ENCODE peak calls at places on chromosomes 1 and 21, in five cellular contexts. One of them, this sample, is unnamed.

GRCh38 chr1:143717434-143717833 is 254.4 kb downstream of the FAM72C start:
- DNase-seq in tibial nerve: no peak
- DNase-seq in heart left ventricle: no peak
- DNase-seq in IMR-90: no peak
- DNase-seq in NB4: no peak
- DNase-seq in this sample: no peak

GRCh38 chr1:182974792-182975191 is 21.8 kb upstream of the SHCBP1L start:
- DNase-seq in NB4: no peak
- DNase-seq in tibial nerve: no peak
- DNase-seq in IMR-90: no peak
- DNase-seq in heart left ventricle: no peak
- DNase-seq in this sample: no peak

GRCh38 chr21:18245493-18245967 is 897 bp downstream of the CHODL start:
- DNase-seq in NB4: no peak
- DNase-seq in IMR-90: no peak
- DNase-seq in tibial nerve: no peak
- DNase-seq in heart left ventricle: peak; percentile 27
- DNase-seq in this sample: no peak

GRCh38 chr21:44930543-44930981 is 9.3 kb upstream of the SLX9 start:
- DNase-seq in IMR-90: no peak
- DNase-seq in tibial nerve: no peak
- DNase-seq in NB4: peak; percentile 53
- DNase-seq in heart left ventricle: no peak
- DNase-seq in this sample: no peak

GRCh38 chr21:36265431-36265830 is 54.6 kb upstream of the MORC3 start:
- DNase-seq in heart left ventricle: no peak
- DNase-seq in tibial nerve: no peak
- DNase-seq in IMR-90: no peak
- DNase-seq in NB4: no peak
- DNase-seq in this sample: no peak

GRCh38 chr1:157562515-157562914 is 10.2 kb upstream of the FCRL5 start:
- DNase-seq in tibial nerve: no peak
- DNase-seq in IMR-90: no peak
- DNase-seq in heart left ventricle: no peak
- DNase-seq in NB4: no peak
- DNase-seq in this sample: no peak

GRCh38 chr1:85146972-85147359 is 53.9 kb downstream of the SYDE2 start:
- DNase-seq in IMR-90: peak; percentile 72
- DNase-seq in heart left ventricle: no peak
- DNase-seq in NB4: no peak
- DNase-seq in tibial nerve: no peak
- DNase-seq in this sample: no peak

GRCh38 chr1:215056584-215056983 is 26.0 kb upstream of the KCNK2 start:
- DNase-seq in NB4: no peak
- DNase-seq in IMR-90: peak; percentile 82
- DNase-seq in tibial nerve: no peak
- DNase-seq in heart left ventricle: no peak
- DNase-seq in this sample: no peak

GRCh38 chr1:183678819-183679218 is 25.7 kb upstream of the APOBEC4 start:
- DNase-seq in tibial nerve: no peak
- DNase-seq in heart left ventricle: no peak
- DNase-seq in NB4: no peak
- DNase-seq in IMR-90: no peak
- DNase-seq in this sample: no peak

GRCh38 chr21:33434770-33435360 is 31.7 kb downstream of the IFNGR2 start:
- DNase-seq in tibial nerve: no peak
- DNase-seq in NB4: peak; percentile 63
- DNase-seq in heart left ventricle: no peak
- DNase-seq in IMR-90: peak; percentile 96
- DNase-seq in this sample: no peak

GRCh38 chr21:38803075-38803474 is 2.7 kb upstream of the ETS2 start:
- DNase-seq in IMR-90: no peak
- DNase-seq in heart left ventricle: no peak
- DNase-seq in tibial nerve: no peak
- DNase-seq in NB4: no peak
- DNase-seq in this sample: no peak

GRCh38 chr1:23548704-23549143 is 10.6 kb downstream of the ID3 start:
- DNase-seq in NB4: no peak
- DNase-seq in IMR-90: peak; percentile 51
- DNase-seq in tibial nerve: no peak
- DNase-seq in heart left ventricle: peak; percentile 75
- DNase-seq in this sample: no peak

GRCh38 chr1:1942753-1943656 is 23.9 kb upstream of the TMEM52 start:
- DNase-seq in tibial nerve: no peak
- DNase-seq in NB4: peak; percentile 42
- DNase-seq in IMR-90: no peak
- DNase-seq in heart left ventricle: no peak
- DNase-seq in this sample: no peak

GRCh38 chr1:204194080-204194479 is 2.2 kb downstream of the KISS1 start:
- DNase-seq in NB4: no peak
- DNase-seq in heart left ventricle: no peak
- DNase-seq in IMR-90: no peak
- DNase-seq in tibial nerve: no peak
- DNase-seq in this sample: no peak

GRCh38 chr21:15614757-15615156 is 115.0 kb upstream of the USP25 start:
- DNase-seq in IMR-90: no peak
- DNase-seq in heart left ventricle: no peak
- DNase-seq in NB4: no peak
- DNase-seq in tibial nerve: no peak
- DNase-seq in this sample: no peak

GRCh38 chr1:19922015-19922688 is 1.3 kb downstream of the PLA2G2E start:
- DNase-seq in heart left ventricle: no peak
- DNase-seq in tibial nerve: no peak
- DNase-seq in IMR-90: no peak
- DNase-seq in NB4: no peak
- DNase-seq in this sample: no peak

GRCh38 chr1:197159461-197159860 is 13.0 kb upstream of the ASPM start:
- DNase-seq in tibial nerve: no peak
- DNase-seq in heart left ventricle: no peak
- DNase-seq in IMR-90: no peak
- DNase-seq in NB4: no peak
- DNase-seq in this sample: no peak

GRCh38 chr1:197152662-197153061 is 6.2 kb upstream of the ASPM start:
- DNase-seq in IMR-90: no peak
- DNase-seq in tibial nerve: no peak
- DNase-seq in NB4: no peak
- DNase-seq in heart left ventricle: no peak
- DNase-seq in this sample: no peak

GRCh38 chr1:197151185-197151584 is 4.7 kb upstream of the ASPM start:
- DNase-seq in IMR-90: no peak
- DNase-seq in heart left ventricle: no peak
- DNase-seq in NB4: no peak
- DNase-seq in tibial nerve: no peak
- DNase-seq in this sample: no peak

DNA sequence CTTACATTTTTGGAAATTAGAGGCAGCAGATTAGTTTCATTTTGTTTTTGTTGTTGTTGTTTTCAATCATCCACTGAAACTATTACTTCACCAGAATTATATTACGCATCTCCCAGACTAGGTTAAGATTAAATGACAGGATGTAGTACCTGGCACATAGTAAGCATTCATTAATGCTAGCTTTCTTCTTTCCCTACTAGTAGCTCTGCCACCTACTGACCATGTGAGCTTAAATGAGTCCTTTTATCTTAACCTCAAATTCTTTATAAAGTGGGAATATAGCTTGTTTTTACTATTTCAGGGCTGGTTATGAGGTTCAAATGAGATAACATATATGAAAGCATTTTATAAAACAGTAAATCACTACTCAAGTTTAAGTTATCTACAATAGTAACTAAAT is 10.2 kb upstream of the ASPM start:
- DNase-seq in heart left ventricle: no peak
- DNase-seq in tibial nerve: no peak
- DNase-seq in NB4: no peak
- DNase-seq in IMR-90: no peak
- DNase-seq in this sample: no peak
- TF ChIP-seq CTCF in heart left ventricle: no peak
- TF ChIP-seq CTCF in tibial nerve: no peak
- TF ChIP-seq CTCF in NB4: no peak
- TF ChIP-seq CTCF in IMR-90: no peak
- TF ChIP-seq CTCF in this sample: no peak

GRCh38 chr1:235011599-235012435 is 116.8 kb downstream of the TOMM20 start:
- DNase-seq in NB4: peak; percentile 99
- DNase-seq in heart left ventricle: peak; percentile 68
- DNase-seq in tibial nerve: no peak
- DNase-seq in IMR-90: peak; percentile 100
- DNase-seq in this sample: no peak
- TF ChIP-seq POLR2A in NB4: peak; percentile 63
- TF ChIP-seq POLR2A in heart left ventricle: no peak
- TF ChIP-seq POLR2A in tibial nerve: no peak
- TF ChIP-seq POLR2A in IMR-90: peak; percentile 63
- TF ChIP-seq POLR2A in this sample: no peak

GRCh38 chr21:26719750-26720149 is 125.5 kb downstream of the ADAMTS1 start:
- DNase-seq in IMR-90: no peak
- DNase-seq in heart left ventricle: peak; percentile 27
- DNase-seq in tibial nerve: no peak
- DNase-seq in NB4: no peak
- DNase-seq in this sample: no peak

GRCh38 chr21:26715116-26715515 is 130.1 kb downstream of the ADAMTS1 start:
- DNase-seq in heart left ventricle: no peak
- DNase-seq in NB4: no peak
- DNase-seq in IMR-90: no peak
- DNase-seq in tibial nerve: no peak
- DNase-seq in this sample: no peak

GRCh38 chr21:26715878-26716506 is 129.2 kb downstream of the ADAMTS1 start:
- DNase-seq in NB4: peak; percentile 22
- DNase-seq in IMR-90: peak; percentile 51
- DNase-seq in heart left ventricle: no peak
- DNase-seq in tibial nerve: no peak
- DNase-seq in this sample: no peak

GRCh38 chr21:26717146-26717739 is 128.0 kb downstream of the ADAMTS1 start:
- DNase-seq in NB4: peak; percentile 8
- DNase-seq in heart left ventricle: no peak
- DNase-seq in tibial nerve: no peak
- DNase-seq in IMR-90: peak; percentile 31
- DNase-seq in this sample: no peak
- TF ChIP-seq CTCF in NB4: peak; percentile 19
- TF ChIP-seq CTCF in heart left ventricle: peak; percentile 62
- TF ChIP-seq CTCF in tibial nerve: peak; percentile 56
- TF ChIP-seq CTCF in IMR-90: peak; percentile 64
- TF ChIP-seq CTCF in this sample: no peak

DNA sequence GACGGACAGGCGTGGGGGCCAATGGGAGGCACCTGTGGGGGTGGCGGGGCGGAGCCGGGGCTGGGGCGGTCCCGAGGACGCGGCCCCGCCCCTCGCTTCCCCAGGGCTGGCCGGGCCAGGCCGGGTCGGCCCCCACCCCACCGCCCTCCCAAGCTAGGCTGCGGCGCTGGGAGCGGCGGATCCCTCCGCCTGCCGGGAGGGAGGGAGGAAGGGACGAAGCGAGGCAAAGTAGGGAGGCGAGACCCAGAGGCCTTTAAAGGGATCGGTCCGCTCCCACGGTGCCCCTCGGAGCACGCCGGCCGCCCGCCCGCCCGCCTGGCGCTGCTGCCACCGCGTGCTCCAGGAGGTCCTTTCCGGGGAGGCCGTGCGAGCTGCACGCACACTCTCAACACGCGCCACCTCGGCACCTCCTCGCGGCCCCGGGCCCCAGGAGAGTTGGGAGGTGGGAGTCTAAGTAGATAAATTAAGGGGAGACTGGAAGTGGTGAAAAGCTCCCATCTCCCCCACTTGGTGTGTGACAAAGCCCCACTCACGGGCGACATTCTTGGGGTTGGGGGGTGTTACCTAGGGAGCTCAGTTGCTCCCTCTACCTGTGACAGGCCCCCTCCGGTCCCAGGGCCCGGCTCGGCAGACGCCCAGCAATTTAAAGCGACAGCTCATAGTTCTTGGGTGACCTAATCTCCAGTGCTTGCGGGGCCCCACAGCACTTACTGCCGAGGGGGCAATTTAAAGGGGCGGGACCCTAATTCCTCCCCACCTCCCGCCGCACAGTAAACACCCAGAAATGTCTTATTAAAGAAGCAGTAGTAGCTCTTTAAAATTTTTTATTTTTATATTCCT is 492 bp upstream of the MEF2D start:
- DNase-seq in tibial nerve: peak; percentile 88
- DNase-seq in NB4: peak; percentile 96
- DNase-seq in heart left ventricle: peak; percentile 96
- DNase-seq in IMR-90: peak; percentile 96
- DNase-seq in this sample: peak; percentile 99
- TF ChIP-seq POLR2A in tibial nerve: peak; percentile 95
- TF ChIP-seq POLR2A in NB4: peak; percentile 19
- TF ChIP-seq POLR2A in heart left ventricle: peak; percentile 12
- TF ChIP-seq POLR2A in IMR-90: peak; percentile 86
- TF ChIP-seq POLR2A in this sample: peak; percentile 4

GRCh38 chr1:152878042-152878441 is at the start of gene SMCP:
- DNase-seq in tibial nerve: no peak
- DNase-seq in NB4: peak; percentile 21
- DNase-seq in heart left ventricle: no peak
- DNase-seq in IMR-90: no peak
- DNase-seq in this sample: no peak
- TF ChIP-seq CTCF in tibial nerve: no peak
- TF ChIP-seq CTCF in NB4: peak; percentile 38
- TF ChIP-seq CTCF in heart left ventricle: no peak
- TF ChIP-seq CTCF in IMR-90: no peak
- TF ChIP-seq CTCF in this sample: no peak